ENCODE peak calls at places on chromosome 13, in ten cellular contexts. S is stomach; Y is tibial artery; G is esophagus squamous epithelium; O is psoas muscle; F is upper lobe of right lung; Z is foreskin fibroblast; R is CD8-positive, alpha-beta T cell; V is neural progenitor cell; D is OCI-LY7. K is an unnamed sample.

GRCh38 chr13:48055712-48056111 is 18.2 kb downstream of the NUDT15 start:
- DNase-seq in S (no peak), F (no peak), Y (no peak), D (no peak), O (no peak), Z (no peak), G (no peak), V (no peak), R (no peak), K (no peak)

GRCh38 chr13:66264976-66265375 is 965.2 kb downstream of the PCDH9 start:
- DNase-seq in G (no peak), S (no peak), Y (no peak), R (no peak), Z (peak), V (peak), O (no peak), F (no peak), D (no peak), K (no peak)

GRCh38 chr13:102915393-102915792 is 69.6 kb downstream of the ERCC5 start:
- DNase-seq in S (no peak), F (no peak), Z (no peak), Y (no peak), O (no peak), V (no peak), R (no peak), D (no peak), G (no peak), K (no peak)

GRCh38 chr13:71867101-71867814 is at the start of gene DACH1:
- DNase-seq in V (peak), S (peak), G (peak), R (no peak), D (no peak), O (peak), F (peak), Y (peak), Z (peak), K (no peak)

GRCh38 chr13:102830646-102831045 is 15.2 kb upstream of the ERCC5 start:
- DNase-seq in S (peak), V (no peak), F (no peak), D (no peak), R (no peak), G (no peak), Z (no peak), Y (no peak), O (no peak), K (no peak)

GRCh38 chr13:33244907-33245287 is 40.7 kb downstream of the STARD13 start:
- DNase-seq in Z (no peak), S (no peak), O (no peak), R (no peak), F (no peak), D (no peak), V (no peak), Y (no peak), G (no peak), K (no peak)

GRCh38 chr13:38636756-38637155 is 50.1 kb upstream of the FREM2 start:
- DNase-seq in Y (no peak), O (no peak), G (no peak), R (no peak), F (no peak), Z (no peak), D (no peak), V (no peak), S (peak), K (no peak)

GRCh38 chr13:25068810-25069209 is 27.1 kb upstream of the PABPC3 start:
- DNase-seq in Y (no peak), D (no peak), G (no peak), Z (no peak), F (no peak), O (no peak), V (no peak), R (no peak), S (no peak), K (no peak)

GRCh38 chr13:73708393-73708985 is 425.7 kb downstream of the KLF12 start:
- DNase-seq in O (no peak), Y (peak), S (peak), R (peak), F (no peak), V (peak), D (peak), Z (peak), G (no peak), K (peak)

GRCh38 chr13:74132768-74133656 is 1.2 kb downstream of the KLF12 start:
- DNase-seq in O (peak), R (peak), Z (no peak), F (peak), V (peak), G (peak), D (peak), Y (peak), S (peak), K (peak)

GRCh38 chr13:76016799-76017198 is 380.7 kb downstream of the LMO7 start:
- DNase-seq in Y (no peak), V (peak), D (peak), F (peak), G (no peak), Z (no peak), S (no peak), O (no peak), R (no peak), K (no peak)

GRCh38 chr13:109655206-109655600 is 131.2 kb downstream of the IRS2 start:
- DNase-seq in D (no peak), G (no peak), F (no peak), O (no peak), Z (peak), S (no peak), V (no peak), Y (no peak), R (no peak), K (no peak)

GRCh38 chr13:42170029-42170428 is 101.9 kb upstream of the AKAP11 start:
- DNase-seq in S (no peak), V (peak), D (no peak), Y (no peak), O (no peak), G (no peak), F (no peak), Z (no peak), R (no peak), K (no peak)

GRCh38 chr13:77222000-77222690 is 104.7 kb downstream of the MYCBP2 start:
- DNase-seq in F (no peak), D (no peak), O (no peak), V (no peak), Z (no peak), G (no peak), Y (no peak), S (no peak), R (no peak), K (peak)

GRCh38 chr13:52025475-52026245 is 1.2 kb downstream of the UTP14C start:
- DNase-seq in D (no peak), G (no peak), Y (no peak), F (no peak), R (no peak), Z (no peak), O (no peak), S (no peak), V (no peak), K (no peak)

GRCh38 chr13:34340534-34340933 is 522.6 kb downstream of the RFC3 start:
- DNase-seq in S (peak), G (no peak), D (no peak), V (no peak), F (no peak), O (no peak), R (no peak), Z (peak), Y (peak), K (no peak)

GRCh38 chr13:40175639-40176038 is 490.8 kb downstream of the FOXO1 start:
- DNase-seq in O (no peak), G (no peak), V (no peak), S (no peak), F (no peak), D (no peak), R (no peak), Z (no peak), Y (no peak), K (no peak)

GRCh38 chr13:99506632-99507031 is 5.4 kb downstream of the TM9SF2 start:
- DNase-seq in S (no peak), V (no peak), G (no peak), O (no peak), F (no peak), R (no peak), Z (no peak), D (peak), Y (no peak), K (peak)
- H3K4me3 ChIP-seq in S (no peak), V (no peak), G (no peak), O (peak), F (no peak), R (no peak), Z (no peak), D (peak), Y (no peak), K (peak)

GRCh38 chr13:59259416-59260000 is 904.2 kb downstream of the DIAPH3 start:
- DNase-seq in S (no peak), V (peak), D (no peak), O (no peak), Y (no peak), F (no peak), R (no peak), Z (no peak), G (no peak), K (no peak)

GRCh38 chr13:59266478-59267063 is 897.2 kb downstream of the DIAPH3 start:
- DNase-seq in Z (no peak), Y (no peak), F (no peak), G (no peak), S (no peak), R (no peak), V (no peak), O (no peak), D (no peak), K (no peak)

GRCh38 chr13:59263531-59263930 is 900.2 kb downstream of the DIAPH3 start:
- DNase-seq in V (no peak), Y (no peak), R (no peak), O (no peak), G (no peak), S (no peak), Z (no peak), F (no peak), D (no peak), K (no peak)

DNA sequence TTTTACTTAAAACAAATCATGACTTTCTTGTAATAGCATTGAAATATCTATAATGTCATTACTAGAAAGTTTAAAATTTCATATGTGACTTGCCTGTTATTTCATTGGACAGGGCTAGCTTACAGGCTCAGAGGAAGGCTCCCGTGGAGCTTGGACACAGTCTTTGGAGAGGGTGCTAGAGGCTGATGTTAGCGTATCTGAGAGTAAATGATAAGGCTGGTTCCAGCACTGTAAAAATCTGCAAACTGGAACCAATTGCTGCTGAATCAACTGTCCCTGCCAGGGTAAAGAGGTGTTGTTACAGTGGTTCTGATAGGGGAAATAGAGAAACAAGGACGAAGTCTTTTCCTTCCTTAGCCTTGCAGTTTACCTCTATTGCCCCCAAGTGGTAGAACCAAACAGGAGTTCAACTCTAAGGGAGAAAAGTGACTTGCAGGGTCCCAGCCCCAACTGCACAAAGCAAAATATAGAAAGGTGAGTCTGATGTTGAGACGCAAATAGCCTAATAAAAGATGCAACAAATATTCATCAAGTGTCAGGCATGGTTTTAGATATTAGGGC is 901.7 kb downstream of the DIAPH3 start:
- DNase-seq in F (no peak), G (no peak), Z (no peak), R (no peak), V (peak), O (no peak), Y (no peak), S (no peak), D (peak), K (no peak)
- TF ChIP-seq CTCF in F (peak), G (no peak), Z (no peak), R (no peak), V (peak), O (peak), Y (no peak), S (no peak), D (peak), K (no peak)

GRCh38 chr13:94710081-94710809 is 2.1 kb downstream of the SOX21 start:
- DNase-seq in Z (no peak), O (no peak), D (no peak), F (no peak), S (no peak), R (no peak), G (no peak), Y (no peak), V (peak), K (no peak)

GRCh38 chr13:94711561-94712286 is 621 bp downstream of the SOX21 start:
- DNase-seq in F (peak), G (no peak), O (no peak), Z (peak), V (peak), D (no peak), R (no peak), Y (no peak), S (no peak), K (no peak)

GRCh38 chr13:94708971-94709614 is 3.3 kb downstream of the SOX21 start:
- DNase-seq in R (no peak), S (no peak), D (no peak), Y (no peak), V (no peak), F (no peak), O (no peak), Z (no peak), G (no peak), K (no peak)

GRCh38 chr13:94712287-94712811 is at the start of gene SOX21:
- DNase-seq in S (no peak), R (no peak), D (no peak), O (no peak), Z (no peak), G (no peak), Y (no peak), V (peak), F (no peak), K (peak)

GRCh38 chr13:94710881-94711560 is 1.3 kb downstream of the SOX21 start:
- DNase-seq in S (no peak), Y (no peak), O (no peak), V (peak), D (no peak), F (peak), R (no peak), G (no peak), Z (no peak), K (no peak)
- H3K4me3 ChIP-seq in S (peak), Y (peak), O (peak), V (peak), D (no peak), F (no peak), R (no peak), G (peak), Z (no peak), K (no peak)

GRCh38 chr13:95352486-95352885 is 51.2 kb upstream of the ABCC4 start:
- DNase-seq in Z (no peak), S (no peak), R (no peak), O (no peak), F (no peak), D (no peak), V (no peak), G (no peak), Y (no peak), K (no peak)
- TF ChIP-seq CTCF in Z (no peak), S (no peak), R (no peak), O (no peak), F (no peak), D (no peak), V (no peak), G (no peak), Y (no peak), K (no peak)

DNA sequence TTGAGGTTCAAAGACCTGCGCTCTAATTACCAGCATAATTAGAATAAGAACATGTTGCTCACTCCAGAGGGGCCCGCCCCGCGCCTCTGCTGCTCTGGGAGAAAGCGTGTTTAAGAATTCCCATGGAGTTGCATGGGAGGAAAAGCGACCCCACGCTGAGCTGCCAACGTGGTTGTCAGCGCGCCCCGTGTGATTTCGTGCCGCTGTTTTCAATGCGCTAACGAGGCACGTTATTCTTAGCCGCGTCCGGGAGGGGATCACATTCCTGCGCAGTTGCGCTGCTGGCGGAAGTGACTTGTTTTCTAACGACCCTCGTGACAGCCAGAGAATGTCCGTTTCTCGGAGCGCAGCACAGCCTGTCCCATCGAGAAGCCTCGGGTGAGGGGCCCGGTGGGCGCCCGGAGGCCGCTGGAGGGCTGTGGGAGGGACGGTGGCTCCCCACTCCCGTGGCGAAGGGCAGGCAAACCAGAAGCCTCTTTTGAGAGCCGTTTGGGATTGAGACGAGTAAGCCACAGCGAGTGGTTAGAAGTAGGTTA is 173.8 kb upstream of the SOX1 start:
- DNase-seq in Z (no peak), G (no peak), S (no peak), F (no peak), O (no peak), V (peak), R (no peak), Y (no peak), D (no peak), K (no peak)
- H3K4me3 ChIP-seq in Z (no peak), G (peak), S (peak), F (no peak), O (peak), V (peak), R (no peak), Y (no peak), D (no peak), K (no peak)

GRCh38 chr13:113273856-113274590 is 23.0 kb upstream of the LAMP1 start:
- DNase-seq in V (no peak), R (no peak), O (no peak), F (peak), Z (peak), D (no peak), Y (no peak), G (no peak), S (no peak), K (no peak)

GRCh38 chr13:113272791-113273190 is 24.2 kb upstream of the LAMP1 start:
- DNase-seq in F (peak), D (no peak), S (no peak), Y (peak), Z (no peak), R (no peak), G (no peak), V (no peak), O (no peak), K (no peak)

DNA sequence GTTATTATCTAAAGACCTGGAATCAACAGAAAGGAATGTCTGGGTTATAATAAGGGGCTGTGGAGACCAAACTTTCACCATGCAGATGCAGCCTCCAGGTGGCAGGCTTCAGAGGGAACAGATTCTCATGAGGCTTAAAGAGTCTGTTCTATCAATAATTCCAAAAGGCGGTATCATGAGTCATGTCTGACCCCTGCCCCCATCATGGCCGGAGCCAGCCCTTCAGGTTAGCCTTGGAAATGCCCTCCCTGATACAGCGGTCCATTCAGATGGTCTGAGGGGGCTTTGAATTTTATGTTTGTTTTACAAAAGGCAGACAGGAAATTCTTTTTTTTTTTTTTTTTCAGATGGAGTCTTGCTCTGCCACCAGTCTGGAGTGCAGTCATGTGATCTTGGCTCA is 21.7 kb upstream of the LAMP1 start:
- DNase-seq in V (peak), F (no peak), Y (no peak), G (no peak), Z (peak), R (peak), S (peak), O (peak), D (peak), K (no peak)
- TF ChIP-seq CTCF in V (peak), F (peak), Y (peak), G (peak), Z (peak), R (peak), S (no peak), O (peak), D (peak), K (peak)

GRCh38 chr13:110705826-110706569 is at the start of gene CARS2:
- DNase-seq in G (peak), R (peak), V (peak), F (peak), S (peak), Z (peak), Y (peak), D (peak), O (peak), K (peak)

GRCh38 chr13:110702089-110702488 is 3.8 kb downstream of the CARS2 start:
- DNase-seq in Y (no peak), V (no peak), Z (no peak), R (no peak), D (no peak), S (no peak), F (no peak), O (no peak), G (no peak), K (no peak)

GRCh38 chr13:110702591-110703526 is 3.1 kb downstream of the CARS2 start:
- DNase-seq in D (no peak), V (no peak), S (no peak), Y (no peak), F (no peak), O (peak), G (no peak), Z (no peak), R (no peak), K (no peak)

GRCh38 chr13:110705356-110705825 is 525 bp downstream of the CARS2 start:
- DNase-seq in G (no peak), V (no peak), R (no peak), D (no peak), O (no peak), F (no peak), S (no peak), Z (no peak), Y (no peak), K (no peak)

DNA sequence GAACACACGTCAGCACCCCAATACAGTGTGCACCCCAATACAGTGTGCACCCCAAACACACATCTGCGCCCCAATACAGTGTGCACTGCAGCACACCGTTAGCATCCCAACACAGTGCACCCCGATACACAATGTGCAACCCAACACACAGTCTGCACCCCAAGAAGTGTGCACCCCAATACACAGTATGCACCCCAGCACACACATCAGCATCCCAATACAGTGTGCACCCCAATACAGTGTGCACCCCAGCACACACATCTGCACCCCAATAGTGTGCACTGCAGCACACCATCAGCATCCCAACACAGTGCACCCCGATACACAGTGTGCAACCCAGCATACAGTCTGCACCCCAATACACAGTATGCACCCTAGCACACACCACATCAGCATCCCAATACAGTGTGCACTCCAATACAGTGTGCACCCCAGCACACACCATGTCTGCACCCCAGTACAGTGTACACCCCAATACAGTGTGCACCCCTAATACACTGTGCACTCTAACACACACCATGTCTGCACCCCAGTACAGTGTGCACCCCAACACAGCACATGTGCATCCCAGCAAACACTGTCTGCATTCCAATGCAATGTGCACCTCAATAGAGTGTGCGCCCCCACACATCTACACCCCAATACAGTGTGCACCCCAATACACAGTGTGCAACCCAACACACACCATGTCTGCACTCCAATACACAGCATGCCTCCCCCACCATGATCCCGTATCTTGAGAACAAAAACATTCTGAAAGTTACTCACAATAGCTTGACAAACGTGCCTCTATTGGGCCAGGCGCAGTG is 858 bp upstream of the CARS2 start:
- DNase-seq in S (no peak), D (no peak), Z (no peak), O (no peak), Y (no peak), V (no peak), F (no peak), R (no peak), G (no peak), K (no peak)
- H3K4me3 ChIP-seq in S (peak), D (peak), Z (peak), O (peak), Y (peak), V (peak), F (peak), R (peak), G (peak), K (peak)

K was measured in GM06990.